ENCODE peak calls at places on chromosome 2, in ten cellular contexts. F, G, V, A, N, L, Y, R, O and E are unnamed samples.
A peak's percentile ranks its signal among the peaks of the same experiment; 100 is the strongest.

GRCh38 chr2:62263076-62263475 is 67.2 kb downstream of the B3GNT2 start:
- DNase-seq in V (no peak), R (no peak), L (no peak), N (no peak), A (no peak), G (no peak), F (no peak), O (no peak), Y (no peak), E (no peak)

GRCh38 chr2:8886876-8887275 is 49.5 kb upstream of the KIDINS220 start:
- DNase-seq in R (no peak), V (no peak), F (no peak), L (no peak), G (no peak), Y (no peak), N (no peak), A (no peak), O (no peak), E (no peak)

GRCh38 chr2:16319425-16320245 is 346.0 kb downstream of the CYRIA start:
- DNase-seq in L (no peak), G (no peak), N (no peak), A (no peak), F (no peak), R (no peak), O (no peak), V (no peak), Y (no peak), E (no peak)

GRCh38 chr2:70964596-70965386 is 13.6 kb upstream of the ANKRD53 start:
- DNase-seq in R (peak; percentile 55), V (peak; percentile 65), Y (peak; percentile 66), F (peak; percentile 80), O (peak; percentile 58), G (peak; percentile 80), L (peak; percentile 85), A (peak; percentile 36), N (peak; percentile 72), E (peak; percentile 69)

GRCh38 chr2:8505311-8505920 is 176.4 kb upstream of the ID2 start:
- DNase-seq in O (no peak), N (no peak), R (no peak), L (no peak), G (no peak), A (no peak), V (no peak), F (no peak), Y (no peak), E (peak; percentile 13)

GRCh38 chr2:96393989-96394761 is 58.6 kb downstream of the NCAPH start:
- DNase-seq in R (no peak), A (no peak), F (no peak), V (no peak), O (no peak), N (no peak), Y (no peak), L (no peak), G (no peak), E (no peak)

GRCh38 chr2:164430166-164430783 is 191.0 kb downstream of the GRB14 start:
- DNase-seq in L (no peak), G (no peak), N (peak; percentile 59), R (no peak), A (peak; percentile 23), Y (peak; percentile 64), V (no peak), F (peak; percentile 5), O (peak; percentile 25), E (no peak)

GRCh38 chr2:100730290-100730868 is 89.6 kb upstream of the NPAS2 start:
- DNase-seq in G (no peak), L (peak; percentile 24), O (peak; percentile 44), F (peak; percentile 38), A (peak; percentile 62), V (no peak), N (peak; percentile 90), Y (peak; percentile 85), R (no peak), E (peak; percentile 35)

DNA sequence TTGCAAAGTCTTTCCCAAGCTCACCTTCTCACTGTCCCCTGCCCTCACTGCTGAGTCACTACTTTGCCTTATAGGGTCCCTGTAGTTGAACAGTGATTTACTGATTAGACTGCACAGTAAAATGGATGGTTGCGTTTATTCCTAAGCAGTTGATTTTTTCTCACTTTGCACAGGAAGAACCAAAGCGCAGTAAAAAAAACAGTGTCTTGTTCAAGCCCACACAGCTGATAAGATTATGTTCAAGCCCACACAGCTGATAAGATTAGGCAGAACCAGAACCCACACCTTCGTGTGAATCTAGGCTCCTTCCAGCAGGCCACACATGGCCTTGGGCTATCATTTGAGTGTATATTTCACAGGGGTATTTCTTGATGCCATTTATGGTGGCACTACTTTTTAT is 215.3 kb upstream of the COPS8 start:
- DNase-seq in R (no peak), Y (no peak), O (no peak), N (peak; percentile 13), L (no peak), F (no peak), G (no peak), V (no peak), A (no peak), E (no peak)
- H3K27ac ChIP-seq in R (no peak overlapping the region), Y (no peak overlapping the region), O (no peak overlapping the region), N (no peak overlapping the region), L (no peak overlapping the region), F (no peak overlapping the region), G (no peak overlapping the region), V (no peak overlapping the region), A (no peak overlapping the region), E (no peak overlapping the region)

DNA sequence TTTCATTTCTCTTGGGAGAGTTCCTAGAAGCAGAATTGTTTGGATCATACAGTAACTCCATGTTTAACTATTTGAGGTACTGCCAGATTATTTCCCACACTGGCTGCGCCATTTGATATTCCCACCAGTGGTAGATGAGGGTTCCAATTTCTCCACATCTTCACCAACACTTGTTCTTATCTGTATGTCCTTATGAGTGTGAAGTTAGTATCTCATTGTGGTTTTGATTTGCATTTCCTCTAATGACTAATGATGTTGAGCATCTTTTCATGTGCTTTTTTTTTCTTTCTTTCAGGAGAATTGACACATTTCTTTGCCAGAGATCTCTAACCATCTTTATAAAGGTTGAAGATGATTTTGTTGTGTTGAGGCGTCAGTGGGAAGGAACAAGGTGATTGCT is 4.1 kb upstream of the MGAT5 start:
- DNase-seq in L (no peak), N (peak; percentile 15), Y (no peak), R (no peak), V (no peak), O (no peak), F (no peak), G (no peak), A (no peak), E (no peak)
- H3K4me1 ChIP-seq in L (peaks cover 52% of the 10 kb centered on the region), N (peaks cover 5% of the 10 kb centered on the region), Y (peaks cover 5% of the 10 kb centered on the region), R (no peaks in the 10 kb centered on the region), V (peaks cover 70% of the 10 kb centered on the region), O (no peaks in the 10 kb centered on the region), F (no peaks in the 10 kb centered on the region), G (peaks cover 93% of the 10 kb centered on the region), A (no peaks in the 10 kb centered on the region), E (peaks cover 15% of the 10 kb centered on the region)

GRCh38 chr2:64753384-64753783 is 99.7 kb upstream of the SERTAD2 start:
- DNase-seq in L (no peak), O (no peak), G (no peak), Y (no peak), N (no peak), F (no peak), A (no peak), R (no peak), V (no peak), E (no peak)

GRCh38 chr2:64750817-64751285 is 97.1 kb upstream of the SERTAD2 start:
- DNase-seq in O (peak; percentile 99), V (peak; percentile 98), A (peak; percentile 98), R (peak; percentile 98), Y (peak; percentile 100), L (peak; percentile 94), F (no peak), N (peak; percentile 100), G (no peak), E (peak; percentile 94)

GRCh38 chr2:64749446-64749845 is 95.7 kb upstream of the SERTAD2 start:
- DNase-seq in V (no peak), G (no peak), O (no peak), Y (no peak), N (no peak), L (no peak), A (no peak), R (no peak), F (no peak), E (no peak)

GRCh38 chr2:64750001-64750816 is 96.5 kb upstream of the SERTAD2 start:
- DNase-seq in V (peak; percentile 20), L (peak; percentile 56), A (no peak), F (peak; percentile 53), Y (peak; percentile 40), O (peak; percentile 69), R (peak; percentile 63), N (peak; percentile 52), G (peak; percentile 23), E (peak; percentile 69)

DNA sequence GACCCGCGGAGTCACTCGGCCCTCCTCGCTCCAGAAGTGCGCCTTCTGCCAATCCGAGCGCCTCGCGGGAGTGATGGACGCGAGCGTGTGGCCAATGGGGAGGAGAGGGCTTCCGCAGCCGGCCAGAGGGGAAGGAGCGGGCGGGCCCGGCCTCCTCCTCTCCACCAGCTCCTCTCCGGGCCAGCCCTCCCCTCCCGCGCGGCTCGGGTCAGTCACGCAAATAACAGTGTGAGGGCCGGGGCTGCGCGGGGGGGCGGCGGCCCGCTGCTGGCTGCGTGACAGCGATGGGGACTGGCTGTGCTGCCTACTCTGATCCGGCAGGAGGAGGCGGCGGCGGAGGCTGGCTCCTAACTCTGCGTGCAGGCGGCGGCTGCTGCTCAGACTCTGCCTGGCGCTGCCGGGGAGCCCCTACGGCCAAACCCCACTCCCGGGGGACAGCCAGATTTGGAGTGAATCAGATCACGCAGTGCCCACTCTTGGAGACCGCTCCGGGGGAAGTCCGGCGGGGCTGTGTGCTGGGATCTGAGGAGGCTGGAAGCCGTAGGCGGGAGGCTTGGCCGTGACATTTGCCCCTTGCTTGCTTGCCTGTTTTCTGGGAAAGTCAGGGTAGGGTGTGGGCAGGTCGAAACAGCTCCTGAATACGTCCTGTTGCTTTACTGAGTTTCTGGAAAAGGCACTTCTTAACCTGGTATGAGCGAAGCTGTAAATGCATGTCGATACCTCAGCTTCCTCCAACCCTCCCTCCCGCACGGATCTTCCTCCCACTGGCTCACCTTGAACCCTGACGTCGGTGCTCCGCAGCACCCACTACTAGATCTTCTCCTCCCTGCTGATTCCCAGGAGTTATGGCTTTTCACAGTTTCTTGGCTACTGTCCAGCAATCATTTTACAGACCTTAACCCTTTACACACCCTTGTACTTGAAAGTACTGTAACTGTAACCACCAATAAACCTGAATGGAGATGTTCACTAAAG is 97.9 kb upstream of the SERTAD2 start:
- DNase-seq in Y (peak; percentile 61), G (peak; percentile 98), N (peak; percentile 63), R (no peak), V (no peak), F (peak; percentile 99), L (peak; percentile 91), A (peak; percentile 80), O (no peak), E (peak; percentile 99)
- H3K27ac ChIP-seq in Y (peak overlapping the region; percentile 98), G (peak overlapping the region; percentile 89), N (peak overlapping the region; percentile 96), R (peak overlapping the region; percentile 94), V (peak overlapping the region; percentile 88), F (peak overlapping the region; percentile 80), L (peak overlapping the region; percentile 91), A (peak overlapping the region; percentile 93), O (peak overlapping the region; percentile 95), E (peak overlapping the region; percentile 94)

GRCh38 chr2:128308284-128308731 is 10.4 kb downstream of the HS6ST1 start:
- DNase-seq in G (no peak), V (no peak), O (peak; percentile 51), N (no peak), A (no peak), L (no peak), R (no peak), Y (no peak), F (no peak), E (peak; percentile 43)

GRCh38 chr2:128306931-128307460 is 11.7 kb downstream of the HS6ST1 start:
- DNase-seq in G (no peak), F (no peak), N (no peak), O (peak; percentile 4), L (no peak), V (no peak), R (no peak), Y (no peak), A (no peak), E (peak; percentile 8)

GRCh38 chr2:128308889-128309288 is 9.8 kb downstream of the HS6ST1 start:
- DNase-seq in F (no peak), N (no peak), R (no peak), Y (no peak), V (no peak), O (no peak), A (no peak), G (no peak), L (no peak), E (peak; percentile 18)

GRCh38 chr2:128306081-128306930 is 12.4 kb downstream of the HS6ST1 start:
- DNase-seq in Y (peak; percentile 99), R (peak; percentile 88), N (peak; percentile 92), G (no peak), O (no peak), A (no peak), F (peak; percentile 84), V (no peak), L (no peak), E (peak; percentile 47)

GRCh38 chr2:128307595-128307994 is 11.1 kb downstream of the HS6ST1 start:
- DNase-seq in Y (no peak), A (no peak), F (no peak), R (peak; percentile 51), L (no peak), G (no peak), O (peak; percentile 19), V (no peak), N (no peak), E (peak; percentile 9)
- H3K4me1 ChIP-seq in Y (peaks cover 30% of the 10 kb centered on the region), A (peaks cover 47% of the 10 kb centered on the region), F (peaks cover 33% of the 10 kb centered on the region), R (peaks cover 54% of the 10 kb centered on the region), L (no peaks in the 10 kb centered on the region), G (no peaks in the 10 kb centered on the region), O (peaks cover 9% of the 10 kb centered on the region), V (no peaks in the 10 kb centered on the region), N (peaks cover 23% of the 10 kb centered on the region), E (peaks cover 32% of the 10 kb centered on the region)